ENCODE peak calls at places on chromosomes 4 and X, in four cellular contexts. R, Z, A and P are unnamed samples.

GRCh38 chr4:14111730-14112171 is 484.2 kb upstream of the BOD1L1 start:
- DNase-seq in R (no peak), Z (peak; percentile 13), A (no peak), P (no peak)

GRCh38 chrX:21745756-21746155 is 12.2 kb downstream of the SMPX start:
- DNase-seq in R (no peak), Z (peak; percentile 3), A (no peak), P (peak; percentile 58)

GRCh38 chrX:118847676-118848075 is 24.1 kb downstream of the ZCCHC12 start:
- DNase-seq in R (peak; percentile 33), Z (peak; percentile 32), A (no peak), P (peak; percentile 79)

GRCh38 chr4:112172180-112172579 is 26.9 kb downstream of the FAM241A start:
- DNase-seq in R (no peak), Z (no peak), A (no peak), P (no peak)

GRCh38 chr4:120994521-120994920 is 72.0 kb upstream of the PRDM5 start:
- DNase-seq in R (no peak), Z (no peak), A (no peak), P (no peak)

GRCh38 chr4:10093801-10094552 is 22.6 kb downstream of the WDR1 start:
- DNase-seq in R (peak; percentile 38), Z (no peak), A (peak; percentile 69), P (no peak)

GRCh38 chr4:1793496-1793840 is 375 bp downstream of the FGFR3 start:
- DNase-seq in R (no peak), Z (no peak), A (peak; percentile 56), P (no peak)

GRCh38 chr4:84451546-84451945 is 47.5 kb downstream of the NKX6-1 start:
- DNase-seq in R (peak; percentile 13), Z (peak; percentile 11), A (no peak), P (peak; percentile 20)

GRCh38 chrX:152861116-152861515 is 30.3 kb downstream of the NSDHL start:
- DNase-seq in R (no peak), Z (no peak), A (no peak), P (no peak)

GRCh38 chr4:71765349-71765748 is 18.5 kb downstream of the GC start:
- DNase-seq in R (no peak), Z (no peak), A (no peak), P (no peak)

GRCh38 chrX:499870-500364 is 113.2 kb upstream of the PPP2R3B start:
- DNase-seq in R (no peak), Z (no peak), A (no peak), P (no peak)

GRCh38 chrX:4935846-4936245 is 1222.4 kb upstream of the PRKX start:
- DNase-seq in R (peak; percentile 72), Z (no peak), A (peak; percentile 25), P (no peak)

GRCh38 chr4:67273676-67274075 is 271.6 kb downstream of the CENPC start:
- DNase-seq in R (no peak), Z (no peak), A (no peak), P (peak; percentile 42)

GRCh38 chr4:145521282-145521681 is 39.6 kb downstream of the SMAD1 start:
- DNase-seq in R (no peak), Z (no peak), A (no peak), P (no peak)

GRCh38 chr4:115374621-115375020 is 261.2 kb upstream of the NDST4 start:
- DNase-seq in R (no peak), Z (no peak), A (no peak), P (no peak)